ENCODE peak calls at places on chromosomes 1 and 21, in ten cellular contexts. W is HAP-1, J is heart right ventricle, Q is A172, Z is tibial artery, D is GM23338, C is NCI-H510A, O is NCI-H1092, H is left cardiac atrium, E is fibroblast of lung. Y is an unnamed sample.

GRCh38 chr1:162265983-162266382 is 110.7 kb downstream of the SPATA46 start:
- DNase-seq in W (no peak), J (no peak), Q (no peak), Z (no peak), D (no peak), C (no peak), O (no peak), H (no peak), E (no peak), Y (no peak)

GRCh38 chr1:22591576-22591975 is 28.3 kb downstream of the EPHA8 start:
- DNase-seq in W (no peak), J (no peak), Q (no peak), Z (no peak), D (no peak), C (no peak), O (no peak), H (no peak), E (no peak), Y (no peak)

GRCh38 chr1:51189421-51190073 is 46.5 kb upstream of the RNF11 start:
- DNase-seq in W (peak), J (no peak), Q (peak), Z (no peak), D (peak), C (peak), O (peak), H (peak), E (peak), Y (peak)

GRCh38 chr1:160411231-160411630 is 10.9 kb downstream of the VANGL2 start:
- DNase-seq in W (no peak), J (no peak), Q (no peak), Z (no peak), D (no peak), C (no peak), O (peak), H (no peak), E (no peak), Y (no peak)

GRCh38 chr21:44365967-44366585 is 12.7 kb downstream of the TRPM2 start:
- DNase-seq in W (no peak), J (no peak), Q (no peak), Z (no peak), D (no peak), C (no peak), O (no peak), H (no peak), E (no peak), Y (no peak)

GRCh38 chr1:234656981-234657651 is 47.1 kb upstream of the IRF2BP2 start:
- DNase-seq in W (no peak), J (no peak), Q (peak), Z (no peak), D (no peak), C (no peak), O (no peak), H (no peak), E (peak), Y (no peak)

GRCh38 chr1:174060090-174060489 is 37.9 kb upstream of the RC3H1 start:
- DNase-seq in W (peak), J (no peak), Q (peak), Z (no peak), D (no peak), C (no peak), O (no peak), H (no peak), E (no peak), Y (no peak)

GRCh38 chr1:39184354-39184818 is 20.1 kb upstream of the MACF1 start:
- DNase-seq in W (no peak), J (no peak), Q (no peak), Z (no peak), D (no peak), C (no peak), O (no peak), H (no peak), E (no peak), Y (no peak)

GRCh38 chr1:36530791-36531190 is 48.1 kb upstream of the CSF3R start:
- DNase-seq in W (no peak), J (no peak), Q (no peak), Z (no peak), D (no peak), C (no peak), O (no peak), H (no peak), E (no peak), Y (no peak)